ENCODE peak calls at places on chromosomes 3 and 15, in four cellular contexts. M is glutamatergic neuron, V is GM13977, D is HT-29. B is an unnamed sample.

GRCh38 chr15:96629501-96629900 is 299.0 kb downstream of the NR2F2 start:
- DNase-seq in M (no peak), V (no peak), D (no peak), B (no peak)

GRCh38 chr3:16064660-16065414 is 109.6 kb upstream of the GALNT15 start:
- DNase-seq in M (no peak), V (no peak), D (no peak), B (no peak)

GRCh38 chr3:131543714-131544113 is 40.9 kb upstream of the MRPL3 start:
- DNase-seq in M (no peak), V (no peak), D (peak; percentile 49), B (no peak)

GRCh38 chr3:120429921-120430361 is 20.9 kb downstream of the FSTL1 start:
- DNase-seq in M (no peak), V (no peak), D (no peak), B (no peak)

GRCh38 chr3:125602752-125603649 is 7.7 kb upstream of the OSBPL11 start:
- DNase-seq in M (no peak), V (no peak), D (peak; percentile 37), B (no peak)

GRCh38 chr15:64251121-64251520 is 88.3 kb upstream of the PPIB start:
- DNase-seq in M (no peak), V (no peak), D (no peak), B (peak; percentile 53)

GRCh38 chr3:136804813-136805212 is 14.1 kb upstream of the SLC35G2 start:
- DNase-seq in M (no peak), V (no peak), D (no peak), B (no peak)

GRCh38 chr3:32048487-32049174 is 57.8 kb upstream of the GPD1L start:
- DNase-seq in M (no peak), V (no peak), D (no peak), B (no peak)

GRCh38 chr15:75775296-75776074 is 62.8 kb upstream of the CSPG4 start:
- DNase-seq in M (no peak), V (no peak), D (peak; percentile 17), B (no peak)

GRCh38 chr3:178714971-178715832 is 179.0 kb downstream of the KCNMB2 start:
- DNase-seq in M (no peak), V (no peak), D (no peak), B (no peak)

GRCh38 chr3:196585044-196585757 is 16.7 kb downstream of the FBXO45 start:
- DNase-seq in M (no peak), V (no peak), D (no peak), B (no peak)

GRCh38 chr3:184441202-184441900 is 61.5 kb downstream of the CHRD start:
- DNase-seq in M (no peak), V (no peak), D (no peak), B (peak; percentile 25)

GRCh38 chr3:46860381-46861292 is 2.6 kb downstream of the MYL3 start:
- DNase-seq in M (peak; percentile 66), V (no peak), D (peak; percentile 47), B (peak; percentile 39)

GRCh38 chr3:65284971-65285370 is 597.2 kb upstream of the ADAMTS9 start:
- DNase-seq in M (no peak), V (no peak), D (no peak), B (no peak)

GRCh38 chr3:24628523-24629258 is 134.0 kb upstream of the THRB start:
- DNase-seq in M (no peak), V (no peak), D (peak; percentile 52), B (no peak)

GRCh38 chr15:101204744-101205535 is 46.9 kb downstream of the CHSY1 start:
- DNase-seq in M (no peak), V (no peak), D (no peak), B (no peak)

B was measured in activated CD8-positive, alpha-beta T cell treated with anti-CD3 and anti-CD28 coated beads, Interleukin-2, amount 10 ng/mL, durations not matched to agents 7 days and 5 days.